ENCODE peak calls at places on chromosome 7, in six cellular contexts. B is WERI-Rb-1; N is Daoy; S is stimulated activated CD8-positive, alpha-beta memory T cell treated with anti-CD3 and anti-CD28 coated beads, Interleukin-12 subunit alpha, Interleukin-12 subunit beta, amount 100 ng/mL, for 1 hour; I is stimulated activated CD4-positive, alpha-beta T cell treated with anti-CD3 and anti-CD28 coated beads, TNF-alpha, amount 100 ng/mL, for 24 hours; K is stromal cell of bone marrow. L is an unnamed sample.
A peak's percentile ranks its signal among the peaks of the same experiment; 100 is the strongest.

GRCh38 chr7:30910369-30911073 is 1.1 kb upstream of the AQP1 start:
- DNase-seq in I (no peak), B (no peak), N (no peak), K (no peak), S (no peak), L (no peak)

GRCh38 chr7:152522551-152522950 is 86.7 kb upstream of the KMT2C start:
- DNase-seq in B (peak; percentile 80), N (no peak), K (no peak), I (no peak), S (no peak), L (peak; percentile 31)

GRCh38 chr7:71504697-71505441 is 372.9 kb downstream of the GALNT17 start:
- DNase-seq in K (no peak), N (no peak), I (no peak), B (no peak), S (no peak), L (no peak)

GRCh38 chr7:84425702-84426259 is 231.2 kb upstream of the SEMA3A start:
- DNase-seq in K (no peak), B (no peak), N (no peak), I (no peak), S (no peak), L (no peak)

GRCh38 chr7:38368191-38368605 is 94.8 kb upstream of the TARP start:
- DNase-seq in B (peak; percentile 90), I (peak; percentile 49), N (peak; percentile 90), S (peak; percentile 61), K (peak; percentile 31), L (peak; percentile 62)

GRCh38 chr7:122268101-122268500 is 36.4 kb downstream of the FEZF1 start:
- DNase-seq in I (no peak), K (no peak), N (no peak), B (peak; percentile 9), S (no peak), L (no peak)

GRCh38 chr7:148332191-148332590 is 258.4 kb upstream of the C7orf33 start:
- DNase-seq in N (peak; percentile 35), K (no peak), I (no peak), S (no peak), B (no peak), L (no peak)

GRCh38 chr7:131861620-131862346 is 305.4 kb upstream of the PODXL start:
- DNase-seq in B (no peak), N (peak; percentile 82), K (peak; percentile 13), S (no peak), I (no peak), L (no peak)

GRCh38 chr7:43362652-43363428 is 220.1 kb upstream of the STK17A start:
- DNase-seq in S (no peak), K (no peak), B (peak; percentile 15), I (no peak), N (peak; percentile 90), L (peak; percentile 23)

GRCh38 chr7:55074008-55074499 is 55.2 kb downstream of the EGFR start:
- DNase-seq in K (no peak), S (no peak), N (peak; percentile 100), B (no peak), I (no peak), L (peak; percentile 54)

GRCh38 chr7:128210036-128210347 is 31.1 kb upstream of the LEP start:
- DNase-seq in K (no peak), B (no peak), N (no peak), S (no peak), I (no peak), L (no peak)

GRCh38 chr7:71752171-71752935 is 620.4 kb downstream of the GALNT17 start:
- DNase-seq in N (peak; percentile 64), K (no peak), B (peak; percentile 72), S (no peak), I (no peak), L (peak; percentile 31)

GRCh38 chr7:81669476-81670105 is 100.3 kb downstream of the HGF start:
- DNase-seq in B (no peak), N (no peak), K (no peak), S (no peak), I (no peak), L (no peak)

GRCh38 chr7:105006367-105007139 is 7.5 kb upstream of the KMT2E start:
- DNase-seq in B (no peak), N (no peak), I (no peak), S (no peak), K (no peak), L (no peak)

GRCh38 chr7:152369518-152369917 is 66.3 kb downstream of the KMT2C start:
- DNase-seq in N (no peak), K (no peak), B (no peak), S (no peak), I (no peak), L (no peak)

GRCh38 chr7:113710310-113711106 is 208.3 kb downstream of the PPP1R3A start:
- DNase-seq in N (peak; percentile 68), K (peak; percentile 59), B (peak; percentile 69), I (no peak), S (peak; percentile 11), L (no peak)

GRCh38 chr7:36473454-36474282 is 84.0 kb downstream of the ANLN start:
- DNase-seq in K (no peak), S (no peak), I (no peak), N (peak; percentile 85), B (peak; percentile 67), L (peak; percentile 27)

GRCh38 chr7:91249506-91250233 is 14.6 kb upstream of the FZD1 start:
- DNase-seq in N (peak; percentile 70), S (no peak), I (no peak), K (no peak), B (no peak), L (no peak)

GRCh38 chr7:41385996-41386395 is 316.9 kb downstream of the INHBA start:
- DNase-seq in K (no peak), B (no peak), I (no peak), N (peak; percentile 64), S (no peak), L (no peak)

GRCh38 chr7:110347091-110347490 is 743.8 kb upstream of the LRRN3 start:
- DNase-seq in N (no peak), I (no peak), S (no peak), K (no peak), B (no peak), L (no peak)

GRCh38 chr7:22672892-22673637 is 53.9 kb upstream of the IL6 start:
- DNase-seq in B (no peak), K (no peak), S (no peak), N (no peak), I (no peak), L (no peak)

GRCh38 chr7:150435047-150435389 is 15.4 kb upstream of the GIMAP8 start:
- DNase-seq in I (no peak), B (no peak), S (no peak), K (no peak), N (no peak), L (no peak)

GRCh38 chr7:99389772-99390171 is 15.2 kb downstream of the ARPC1B start:
- DNase-seq in B (no peak), N (no peak), S (no peak), K (no peak), I (no peak), L (no peak)

GRCh38 chr7:22116451-22117027 is 170.8 kb upstream of the CDCA7L start:
- DNase-seq in S (no peak), B (no peak), K (no peak), I (no peak), N (no peak), L (no peak)

GRCh38 chr7:108973075-108973474 is 403.4 kb downstream of the DNAJB9 start:
- DNase-seq in B (no peak), I (no peak), N (no peak), K (no peak), S (no peak), L (no peak)

GRCh38 chr7:155258233-155258575 is 39.5 kb upstream of the INSIG1 start:
- DNase-seq in B (no peak), I (no peak), N (peak; percentile 95), K (peak; percentile 96), S (no peak), L (peak; percentile 55)

GRCh38 chr7:66016131-66016461 is 34.1 kb upstream of the GUSB start:
- DNase-seq in S (no peak), K (peak; percentile 15), B (no peak), N (peak; percentile 85), I (no peak), L (no peak)

GRCh38 chr7:106369349-106369748 is 84.6 kb upstream of the NAMPT start:
- DNase-seq in B (no peak), N (peak; percentile 52), K (peak; percentile 78), I (no peak), S (no peak), L (no peak)

GRCh38 chr7:123823898-123824753 is 20.8 kb upstream of the HYAL4 start:
- DNase-seq in N (no peak), B (no peak), S (no peak), K (no peak), I (peak; percentile 17), L (no peak)

GRCh38 chr7:156773966-156774365 is 119.0 kb downstream of the LMBR1 start:
- DNase-seq in S (no peak), N (no peak), K (no peak), B (no peak), I (no peak), L (no peak)

GRCh38 chr7:1384113-1384415 is 75.2 kb downstream of the MICALL2 start:
- DNase-seq in K (no peak), I (no peak), B (no peak), S (no peak), N (no peak), L (no peak)

GRCh38 chr7:30618961-30619360 is 24.3 kb downstream of the GARS1 start:
- DNase-seq in B (no peak), S (no peak), N (no peak), I (no peak), K (no peak), L (no peak)

GRCh38 chr7:91434821-91435220 is 170.6 kb downstream of the FZD1 start:
- DNase-seq in I (no peak), B (no peak), K (peak; percentile 84), N (no peak), S (no peak), L (no peak)

GRCh38 chr7:127619681-127620405 is 1.9 kb upstream of the PAX4 start:
- DNase-seq in K (no peak), N (no peak), B (peak; percentile 16), I (no peak), S (no peak), L (no peak)

GRCh38 chr7:81370857-81371256 is 399.0 kb downstream of the HGF start:
- DNase-seq in S (no peak), N (no peak), K (no peak), B (no peak), I (no peak), L (no peak)

GRCh38 chr7:39613577-39613976 is 9.8 kb upstream of the RALA start:
- DNase-seq in K (no peak), I (no peak), N (peak; percentile 62), S (no peak), B (no peak), L (no peak)

GRCh38 chr7:88357794-88358533 is 51.3 kb upstream of the STEAP4 start:
- DNase-seq in N (no peak), B (no peak), I (no peak), S (no peak), K (peak; percentile 19), L (no peak)

GRCh38 chr7:66841898-66842297 is 79.1 kb upstream of the TMEM248 start:
- DNase-seq in I (no peak), K (no peak), B (no peak), N (no peak), S (no peak), L (no peak)

L was measured in left cardiac atrium.